ENCODE peak calls at places on chromosomes 4 and X, in nine cellular contexts. One of them, this sample, is unnamed.

GRCh38 chr4:148007303-148007702 is 275.4 kb downstream of the ARHGAP10 start:
- DNase-seq in lung: no peak
- DNase-seq in AG10803: peak; percentile 97
- DNase-seq in lower lobe of right lung: no peak
- DNase-seq in GM23338: no peak
- DNase-seq in sigmoid colon: peak; percentile 76
- DNase-seq in choroid plexus epithelial cell: peak; percentile 99
- DNase-seq in body of pancreas: peak; percentile 11
- DNase-seq in BJ: peak; percentile 95
- DNase-seq in this sample: no peak

GRCh38 chrX:15216280-15216679 is 53.6 kb downstream of the ASB9 start:
- DNase-seq in body of pancreas: no peak
- DNase-seq in GM23338: no peak
- DNase-seq in sigmoid colon: no peak
- DNase-seq in choroid plexus epithelial cell: no peak
- DNase-seq in AG10803: no peak
- DNase-seq in lung: no peak
- DNase-seq in BJ: no peak
- DNase-seq in lower lobe of right lung: no peak
- DNase-seq in this sample: no peak

GRCh38 chrX:14064632-14065432 is 35.1 kb upstream of the GEMIN8 start:
- DNase-seq in AG10803: no peak
- DNase-seq in BJ: no peak
- DNase-seq in body of pancreas: no peak
- DNase-seq in lower lobe of right lung: no peak
- DNase-seq in choroid plexus epithelial cell: peak; percentile 4
- DNase-seq in lung: no peak
- DNase-seq in sigmoid colon: no peak
- DNase-seq in GM23338: no peak
- DNase-seq in this sample: no peak

GRCh38 chr4:141134051-141134450 is 782 bp upstream of the RNF150 start:
- DNase-seq in sigmoid colon: no peak
- DNase-seq in body of pancreas: no peak
- DNase-seq in GM23338: no peak
- DNase-seq in BJ: no peak
- DNase-seq in choroid plexus epithelial cell: peak; percentile 13
- DNase-seq in lower lobe of right lung: no peak
- DNase-seq in lung: no peak
- DNase-seq in AG10803: peak; percentile 42
- DNase-seq in this sample: no peak

GRCh38 chr4:40221744-40222143 is 24.9 kb downstream of the RHOH start:
- DNase-seq in sigmoid colon: no peak
- DNase-seq in lower lobe of right lung: no peak
- DNase-seq in lung: no peak
- DNase-seq in choroid plexus epithelial cell: no peak
- DNase-seq in BJ: no peak
- DNase-seq in body of pancreas: no peak
- DNase-seq in GM23338: no peak
- DNase-seq in AG10803: no peak
- DNase-seq in this sample: no peak

GRCh38 chr4:110165382-110166285 is 32.8 kb downstream of the ELOVL6 start:
- DNase-seq in body of pancreas: peak; percentile 12
- DNase-seq in lung: no peak
- DNase-seq in GM23338: no peak
- DNase-seq in sigmoid colon: no peak
- DNase-seq in AG10803: peak; percentile 64
- DNase-seq in lower lobe of right lung: no peak
- DNase-seq in BJ: peak; percentile 19
- DNase-seq in choroid plexus epithelial cell: peak; percentile 82
- DNase-seq in this sample: no peak

GRCh38 chr4:168273838-168274237 is 44.7 kb downstream of the DDX60 start:
- DNase-seq in body of pancreas: no peak
- DNase-seq in sigmoid colon: no peak
- DNase-seq in AG10803: no peak
- DNase-seq in GM23338: no peak
- DNase-seq in choroid plexus epithelial cell: peak; percentile 18
- DNase-seq in lower lobe of right lung: no peak
- DNase-seq in BJ: no peak
- DNase-seq in lung: no peak
- DNase-seq in this sample: no peak

GRCh38 chr4:149552601-149553000 is 263.0 kb downstream of the IQCM start:
- DNase-seq in sigmoid colon: no peak
- DNase-seq in lower lobe of right lung: no peak
- DNase-seq in GM23338: no peak
- DNase-seq in lung: no peak
- DNase-seq in body of pancreas: no peak
- DNase-seq in choroid plexus epithelial cell: no peak
- DNase-seq in AG10803: no peak
- DNase-seq in BJ: no peak
- DNase-seq in this sample: no peak

GRCh38 chrX:112614640-112615039 is 65.1 kb downstream of the LHFPL1 start:
- DNase-seq in choroid plexus epithelial cell: peak; percentile 3
- DNase-seq in AG10803: peak; percentile 69
- DNase-seq in lower lobe of right lung: no peak
- DNase-seq in BJ: no peak
- DNase-seq in sigmoid colon: no peak
- DNase-seq in lung: no peak
- DNase-seq in GM23338: peak; percentile 68
- DNase-seq in body of pancreas: no peak
- DNase-seq in this sample: no peak

GRCh38 chr4:150874386-150875226 is 140.5 kb downstream of the LRBA start:
- DNase-seq in body of pancreas: no peak
- DNase-seq in lower lobe of right lung: no peak
- DNase-seq in sigmoid colon: no peak
- DNase-seq in BJ: no peak
- DNase-seq in lung: no peak
- DNase-seq in GM23338: no peak
- DNase-seq in choroid plexus epithelial cell: no peak
- DNase-seq in AG10803: no peak
- DNase-seq in this sample: no peak

GRCh38 chr4:20984011-20984836 is 284.0 kb downstream of the PACRGL start:
- DNase-seq in sigmoid colon: peak; percentile 74
- DNase-seq in GM23338: peak; percentile 52
- DNase-seq in body of pancreas: no peak
- DNase-seq in lung: no peak
- DNase-seq in lower lobe of right lung: no peak
- DNase-seq in choroid plexus epithelial cell: peak; percentile 15
- DNase-seq in BJ: no peak
- DNase-seq in AG10803: no peak
- DNase-seq in this sample: peak; percentile 5

GRCh38 chr4:36024901-36025610 is 219.3 kb downstream of the ARAP2 start:
- DNase-seq in AG10803: no peak
- DNase-seq in body of pancreas: no peak
- DNase-seq in GM23338: no peak
- DNase-seq in choroid plexus epithelial cell: no peak
- DNase-seq in lung: no peak
- DNase-seq in lower lobe of right lung: no peak
- DNase-seq in sigmoid colon: no peak
- DNase-seq in BJ: no peak
- DNase-seq in this sample: no peak

GRCh38 chr4:100483796-100484195 is 34.0 kb downstream of the EMCN start:
- DNase-seq in lower lobe of right lung: no peak
- DNase-seq in body of pancreas: no peak
- DNase-seq in AG10803: no peak
- DNase-seq in sigmoid colon: no peak
- DNase-seq in choroid plexus epithelial cell: no peak
- DNase-seq in GM23338: no peak
- DNase-seq in lung: no peak
- DNase-seq in BJ: no peak
- DNase-seq in this sample: no peak

GRCh38 chr4:52250124-52250523 is 199.0 kb downstream of the SPATA18 start:
- DNase-seq in lower lobe of right lung: no peak
- DNase-seq in sigmoid colon: peak; percentile 81
- DNase-seq in choroid plexus epithelial cell: peak; percentile 39
- DNase-seq in GM23338: no peak
- DNase-seq in body of pancreas: peak; percentile 46
- DNase-seq in BJ: no peak
- DNase-seq in lung: no peak
- DNase-seq in AG10803: peak; percentile 17
- DNase-seq in this sample: no peak

GRCh38 chrX:5646818-5647217 is 581.8 kb downstream of the NLGN4X start:
- DNase-seq in choroid plexus epithelial cell: no peak
- DNase-seq in lower lobe of right lung: no peak
- DNase-seq in lung: no peak
- DNase-seq in sigmoid colon: no peak
- DNase-seq in GM23338: no peak
- DNase-seq in AG10803: no peak
- DNase-seq in body of pancreas: no peak
- DNase-seq in BJ: no peak
- DNase-seq in this sample: no peak

GRCh38 chr4:162497564-162498167 is 333.9 kb upstream of the FSTL5 start:
- DNase-seq in lower lobe of right lung: no peak
- DNase-seq in AG10803: peak; percentile 49
- DNase-seq in GM23338: peak; percentile 54
- DNase-seq in body of pancreas: peak; percentile 26
- DNase-seq in sigmoid colon: no peak
- DNase-seq in BJ: no peak
- DNase-seq in choroid plexus epithelial cell: peak; percentile 69
- DNase-seq in lung: no peak
- DNase-seq in this sample: no peak

GRCh38 chrX:17812763-17813162 is 48.3 kb downstream of the RAI2 start:
- DNase-seq in body of pancreas: no peak
- DNase-seq in GM23338: peak; percentile 39
- DNase-seq in AG10803: no peak
- DNase-seq in sigmoid colon: no peak
- DNase-seq in lower lobe of right lung: no peak
- DNase-seq in lung: no peak
- DNase-seq in choroid plexus epithelial cell: peak; percentile 35
- DNase-seq in BJ: no peak
- DNase-seq in this sample: no peak

GRCh38 chr4:99157478-99157935 is 13.4 kb upstream of the ADH4 start:
- DNase-seq in GM23338: no peak
- DNase-seq in BJ: no peak
- DNase-seq in choroid plexus epithelial cell: no peak
- DNase-seq in sigmoid colon: no peak
- DNase-seq in lung: no peak
- DNase-seq in lower lobe of right lung: no peak
- DNase-seq in AG10803: no peak
- DNase-seq in body of pancreas: no peak
- DNase-seq in this sample: no peak

DNA sequence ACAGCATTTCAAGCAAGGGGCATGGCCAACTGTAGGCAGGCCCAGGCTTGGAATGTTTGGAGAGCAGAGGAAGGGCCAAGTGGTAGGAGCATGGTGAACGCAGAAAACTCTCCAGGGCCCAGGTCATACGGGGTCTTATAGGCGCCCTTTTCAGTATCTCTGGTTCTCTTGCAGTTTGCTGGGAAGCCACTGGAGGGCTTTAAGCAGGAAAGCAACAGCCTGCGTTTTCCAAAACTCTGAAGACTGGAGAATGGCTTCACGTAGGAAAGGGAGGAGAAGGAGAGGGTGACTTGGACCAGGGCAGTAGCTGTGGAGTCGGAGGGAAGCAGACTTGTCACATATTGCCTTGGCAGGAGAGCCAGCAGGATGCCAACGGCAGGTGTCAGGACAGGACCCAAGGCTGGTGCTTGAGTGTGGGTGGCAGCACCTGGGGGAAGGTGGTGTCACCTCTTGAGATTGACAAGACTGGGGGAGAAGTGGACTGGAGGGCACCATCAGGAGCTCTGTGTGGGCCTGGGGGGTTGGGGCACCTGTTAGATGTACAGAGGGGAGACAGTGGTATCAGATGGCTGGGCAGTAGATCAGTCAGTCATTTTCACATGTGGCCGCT is 21.9 kb downstream of the TKTL1 start:
- DNase-seq in BJ: no peak
- DNase-seq in lung: no peak
- DNase-seq in AG10803: peak; percentile 26
- DNase-seq in body of pancreas: peak; percentile 17
- DNase-seq in sigmoid colon: no peak
- DNase-seq in lower lobe of right lung: no peak
- DNase-seq in choroid plexus epithelial cell: peak; percentile 28
- DNase-seq in GM23338: peak; percentile 72
- DNase-seq in this sample: peak; percentile 29
- TF ChIP-seq CTCF in BJ: peak; percentile 59
- TF ChIP-seq CTCF in lung: peak; percentile 12
- TF ChIP-seq CTCF in AG10803: peak; percentile 57
- TF ChIP-seq CTCF in body of pancreas: peak; percentile 32
- TF ChIP-seq CTCF in sigmoid colon: peak; percentile 57
- TF ChIP-seq CTCF in lower lobe of right lung: peak; percentile 43
- TF ChIP-seq CTCF in choroid plexus epithelial cell: peak; percentile 68
- TF ChIP-seq CTCF in GM23338: peak; percentile 47
- TF ChIP-seq CTCF in this sample: peak; percentile 51

GRCh38 chrX:153701706-153702105 is 14.0 kb downstream of the SLC6A8 start:
- DNase-seq in GM23338: no peak
- DNase-seq in sigmoid colon: no peak
- DNase-seq in AG10803: no peak
- DNase-seq in BJ: no peak
- DNase-seq in body of pancreas: no peak
- DNase-seq in lung: no peak
- DNase-seq in lower lobe of right lung: no peak
- DNase-seq in choroid plexus epithelial cell: no peak
- DNase-seq in this sample: no peak
- TF ChIP-seq CTCF in GM23338: no peak
- TF ChIP-seq CTCF in sigmoid colon: no peak
- TF ChIP-seq CTCF in AG10803: no peak
- TF ChIP-seq CTCF in BJ: no peak
- TF ChIP-seq CTCF in body of pancreas: no peak
- TF ChIP-seq CTCF in lung: no peak
- TF ChIP-seq CTCF in lower lobe of right lung: no peak
- TF ChIP-seq CTCF in choroid plexus epithelial cell: no peak
- TF ChIP-seq CTCF in this sample: no peak

GRCh38 chr4:13248621-13249298 is 235.4 kb downstream of the RAB28 start:
- DNase-seq in GM23338: peak; percentile 64
- DNase-seq in lung: no peak
- DNase-seq in AG10803: peak; percentile 53
- DNase-seq in lower lobe of right lung: no peak
- DNase-seq in sigmoid colon: no peak
- DNase-seq in BJ: no peak
- DNase-seq in body of pancreas: no peak
- DNase-seq in choroid plexus epithelial cell: peak; percentile 53
- DNase-seq in this sample: no peak
- TF ChIP-seq CTCF in GM23338: peak; percentile 83
- TF ChIP-seq CTCF in lung: no peak
- TF ChIP-seq CTCF in AG10803: peak; percentile 35
- TF ChIP-seq CTCF in lower lobe of right lung: no peak
- TF ChIP-seq CTCF in sigmoid colon: no peak
- TF ChIP-seq CTCF in BJ: peak; percentile 33
- TF ChIP-seq CTCF in body of pancreas: no peak
- TF ChIP-seq CTCF in choroid plexus epithelial cell: peak; percentile 48
- TF ChIP-seq CTCF in this sample: peak; percentile 50

DNA sequence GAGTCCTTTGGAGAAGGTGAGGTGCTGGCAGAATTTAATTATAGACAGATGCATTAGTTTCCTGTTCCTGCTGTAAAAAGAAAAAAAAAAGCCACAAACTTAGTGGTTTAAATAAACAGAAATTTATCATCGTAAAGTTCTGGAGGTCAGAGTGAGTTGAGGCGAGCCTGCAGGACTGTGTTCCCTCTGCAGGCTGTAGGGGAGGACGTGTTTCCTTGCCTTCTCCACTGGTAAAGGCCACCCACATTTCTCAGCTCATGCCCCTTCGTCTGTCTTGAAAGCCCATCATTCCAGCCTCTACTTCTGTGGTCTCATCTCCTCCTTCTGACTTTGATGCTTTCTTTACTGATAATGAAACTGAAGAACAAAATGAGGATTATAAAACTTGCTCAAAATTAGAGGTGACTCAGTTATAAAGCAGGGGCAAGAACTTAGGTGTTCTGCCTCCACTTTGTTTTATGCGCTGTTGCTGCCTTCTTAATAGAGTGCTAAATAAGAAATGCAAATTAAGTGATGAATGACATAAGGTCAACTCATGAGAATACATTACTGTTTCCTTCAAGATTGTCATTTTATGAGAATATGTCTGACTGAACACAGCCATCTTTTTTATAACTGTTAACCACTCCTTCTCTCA is 143.1 kb downstream of the STIM2 start:
- DNase-seq in lower lobe of right lung: no peak
- DNase-seq in body of pancreas: no peak
- DNase-seq in choroid plexus epithelial cell: peak; percentile 74
- DNase-seq in BJ: peak; percentile 39
- DNase-seq in GM23338: no peak
- DNase-seq in AG10803: no peak
- DNase-seq in sigmoid colon: no peak
- DNase-seq in lung: no peak
- DNase-seq in this sample: no peak
- TF ChIP-seq CTCF in lower lobe of right lung: no peak
- TF ChIP-seq CTCF in body of pancreas: no peak
- TF ChIP-seq CTCF in choroid plexus epithelial cell: peak; percentile 49
- TF ChIP-seq CTCF in BJ: peak; percentile 45
- TF ChIP-seq CTCF in GM23338: no peak
- TF ChIP-seq CTCF in AG10803: no peak
- TF ChIP-seq CTCF in sigmoid colon: no peak
- TF ChIP-seq CTCF in lung: no peak
- TF ChIP-seq CTCF in this sample: no peak